ENCODE peak calls at places on chromosomes 5 and 9, in nine cellular contexts. One of them, this sample, is unnamed.

GRCh38 chr9:97923529-97924108 is 1.3 kb upstream of the TRMO start:
- DNase-seq in MM.1S: peak; percentile 84
- DNase-seq in NCI-H510A treated with DMSO at 0.1 percent for 48 hours: peak; percentile 92
- DNase-seq in GM04504: peak; percentile 56
- DNase-seq in activated naive CD8-positive, alpha-beta T cell treated with anti-CD3 and anti-CD28 coated beads for 36 hours: peak; percentile 59
- DNase-seq in mesothelial cell of epicardium: peak; percentile 63
- DNase-seq in OCI-M1: peak; percentile 93
- DNase-seq in MCF 10A: peak; percentile 83
- DNase-seq in Calu3: peak; percentile 59
- DNase-seq in this sample: peak; percentile 73

GRCh38 chr5:113187879-113188278 is 211.3 kb downstream of the DCP2 start:
- DNase-seq in MM.1S: no peak
- DNase-seq in NCI-H510A treated with DMSO at 0.1 percent for 48 hours: no peak
- DNase-seq in GM04504: no peak
- DNase-seq in activated naive CD8-positive, alpha-beta T cell treated with anti-CD3 and anti-CD28 coated beads for 36 hours: no peak
- DNase-seq in mesothelial cell of epicardium: no peak
- DNase-seq in OCI-M1: no peak
- DNase-seq in MCF 10A: no peak
- DNase-seq in Calu3: no peak
- DNase-seq in this sample: no peak

GRCh38 chr5:177474845-177475562 is 1.6 kb upstream of the DBN1 start:
- DNase-seq in MM.1S: no peak
- DNase-seq in NCI-H510A treated with DMSO at 0.1 percent for 48 hours: no peak
- DNase-seq in GM04504: no peak
- DNase-seq in activated naive CD8-positive, alpha-beta T cell treated with anti-CD3 and anti-CD28 coated beads for 36 hours: no peak
- DNase-seq in mesothelial cell of epicardium: no peak
- DNase-seq in OCI-M1: no peak
- DNase-seq in MCF 10A: no peak
- DNase-seq in Calu3: no peak
- DNase-seq in this sample: no peak

GRCh38 chr9:93267091-93267541 is 83.2 kb downstream of the WNK2 start:
- DNase-seq in MM.1S: no peak
- DNase-seq in NCI-H510A treated with DMSO at 0.1 percent for 48 hours: no peak
- DNase-seq in GM04504: no peak
- DNase-seq in activated naive CD8-positive, alpha-beta T cell treated with anti-CD3 and anti-CD28 coated beads for 36 hours: no peak
- DNase-seq in mesothelial cell of epicardium: no peak
- DNase-seq in OCI-M1: no peak
- DNase-seq in MCF 10A: no peak
- DNase-seq in Calu3: no peak
- DNase-seq in this sample: no peak

GRCh38 chr5:176693477-176693851 is 46.2 kb downstream of the TSPAN17 start:
- DNase-seq in MM.1S: no peak
- DNase-seq in NCI-H510A treated with DMSO at 0.1 percent for 48 hours: no peak
- DNase-seq in GM04504: no peak
- DNase-seq in activated naive CD8-positive, alpha-beta T cell treated with anti-CD3 and anti-CD28 coated beads for 36 hours: no peak
- DNase-seq in mesothelial cell of epicardium: no peak
- DNase-seq in OCI-M1: peak; percentile 68
- DNase-seq in MCF 10A: peak; percentile 34
- DNase-seq in Calu3: peak; percentile 43
- DNase-seq in this sample: no peak

GRCh38 chr5:52799358-52799982 is 11.8 kb downstream of the ITGA1 start:
- DNase-seq in MM.1S: peak; percentile 18
- DNase-seq in NCI-H510A treated with DMSO at 0.1 percent for 48 hours: no peak
- DNase-seq in GM04504: peak; percentile 76
- DNase-seq in activated naive CD8-positive, alpha-beta T cell treated with anti-CD3 and anti-CD28 coated beads for 36 hours: peak; percentile 17
- DNase-seq in mesothelial cell of epicardium: no peak
- DNase-seq in OCI-M1: no peak
- DNase-seq in MCF 10A: peak; percentile 49
- DNase-seq in Calu3: no peak
- DNase-seq in this sample: peak; percentile 50

GRCh38 chr5:132539716-132540115 is 3.6 kb downstream of the IL5 start:
- DNase-seq in MM.1S: no peak
- DNase-seq in NCI-H510A treated with DMSO at 0.1 percent for 48 hours: no peak
- DNase-seq in GM04504: no peak
- DNase-seq in activated naive CD8-positive, alpha-beta T cell treated with anti-CD3 and anti-CD28 coated beads for 36 hours: no peak
- DNase-seq in mesothelial cell of epicardium: no peak
- DNase-seq in OCI-M1: no peak
- DNase-seq in MCF 10A: no peak
- DNase-seq in Calu3: no peak
- DNase-seq in this sample: no peak

GRCh38 chr9:107039546-107039945 is 176.6 kb downstream of the ZNF462 start:
- DNase-seq in MM.1S: no peak
- DNase-seq in NCI-H510A treated with DMSO at 0.1 percent for 48 hours: peak; percentile 52
- DNase-seq in GM04504: peak; percentile 30
- DNase-seq in activated naive CD8-positive, alpha-beta T cell treated with anti-CD3 and anti-CD28 coated beads for 36 hours: no peak
- DNase-seq in mesothelial cell of epicardium: no peak
- DNase-seq in OCI-M1: no peak
- DNase-seq in MCF 10A: peak; percentile 47
- DNase-seq in Calu3: peak; percentile 28
- DNase-seq in this sample: peak; percentile 24

GRCh38 chr9:21873540-21874221 is 71.2 kb downstream of the MTAP start:
- DNase-seq in MM.1S: no peak
- DNase-seq in NCI-H510A treated with DMSO at 0.1 percent for 48 hours: no peak
- DNase-seq in GM04504: peak; percentile 8
- DNase-seq in activated naive CD8-positive, alpha-beta T cell treated with anti-CD3 and anti-CD28 coated beads for 36 hours: no peak
- DNase-seq in mesothelial cell of epicardium: no peak
- DNase-seq in OCI-M1: no peak
- DNase-seq in MCF 10A: no peak
- DNase-seq in Calu3: no peak
- DNase-seq in this sample: no peak

GRCh38 chr5:111389390-111390082 is 122.8 kb downstream of the STARD4 start:
- DNase-seq in MM.1S: no peak
- DNase-seq in NCI-H510A treated with DMSO at 0.1 percent for 48 hours: no peak
- DNase-seq in GM04504: peak; percentile 51
- DNase-seq in activated naive CD8-positive, alpha-beta T cell treated with anti-CD3 and anti-CD28 coated beads for 36 hours: no peak
- DNase-seq in mesothelial cell of epicardium: no peak
- DNase-seq in OCI-M1: no peak
- DNase-seq in MCF 10A: peak; percentile 20
- DNase-seq in Calu3: no peak
- DNase-seq in this sample: peak; percentile 54

GRCh38 chr5:88813805-88814584 is 69.0 kb downstream of the MEF2C start:
- DNase-seq in MM.1S: no peak
- DNase-seq in NCI-H510A treated with DMSO at 0.1 percent for 48 hours: no peak
- DNase-seq in GM04504: no peak
- DNase-seq in activated naive CD8-positive, alpha-beta T cell treated with anti-CD3 and anti-CD28 coated beads for 36 hours: no peak
- DNase-seq in mesothelial cell of epicardium: no peak
- DNase-seq in OCI-M1: no peak
- DNase-seq in MCF 10A: no peak
- DNase-seq in Calu3: no peak
- DNase-seq in this sample: no peak

GRCh38 chr9:110714314-110714713 is 45.7 kb downstream of the MUSK start:
- DNase-seq in MM.1S: no peak
- DNase-seq in NCI-H510A treated with DMSO at 0.1 percent for 48 hours: peak; percentile 93
- DNase-seq in GM04504: no peak
- DNase-seq in activated naive CD8-positive, alpha-beta T cell treated with anti-CD3 and anti-CD28 coated beads for 36 hours: no peak
- DNase-seq in mesothelial cell of epicardium: no peak
- DNase-seq in OCI-M1: no peak
- DNase-seq in MCF 10A: no peak
- DNase-seq in Calu3: no peak
- DNase-seq in this sample: no peak

GRCh38 chr9:23412458-23412857 is 413.6 kb downstream of the ELAVL2 start:
- DNase-seq in MM.1S: no peak
- DNase-seq in NCI-H510A treated with DMSO at 0.1 percent for 48 hours: no peak
- DNase-seq in GM04504: no peak
- DNase-seq in activated naive CD8-positive, alpha-beta T cell treated with anti-CD3 and anti-CD28 coated beads for 36 hours: no peak
- DNase-seq in mesothelial cell of epicardium: no peak
- DNase-seq in OCI-M1: no peak
- DNase-seq in MCF 10A: no peak
- DNase-seq in Calu3: no peak
- DNase-seq in this sample: no peak

GRCh38 chr5:99005506-99005905 is 76.7 kb upstream of the CHD1 start:
- DNase-seq in MM.1S: no peak
- DNase-seq in NCI-H510A treated with DMSO at 0.1 percent for 48 hours: no peak
- DNase-seq in GM04504: no peak
- DNase-seq in activated naive CD8-positive, alpha-beta T cell treated with anti-CD3 and anti-CD28 coated beads for 36 hours: no peak
- DNase-seq in mesothelial cell of epicardium: no peak
- DNase-seq in OCI-M1: no peak
- DNase-seq in MCF 10A: no peak
- DNase-seq in Calu3: no peak
- DNase-seq in this sample: no peak

GRCh38 chr5:56344594-56344993 is 111.5 kb upstream of the ANKRD55 start:
- DNase-seq in MM.1S: no peak
- DNase-seq in NCI-H510A treated with DMSO at 0.1 percent for 48 hours: no peak
- DNase-seq in GM04504: no peak
- DNase-seq in activated naive CD8-positive, alpha-beta T cell treated with anti-CD3 and anti-CD28 coated beads for 36 hours: no peak
- DNase-seq in mesothelial cell of epicardium: no peak
- DNase-seq in OCI-M1: no peak
- DNase-seq in MCF 10A: no peak
- DNase-seq in Calu3: no peak
- DNase-seq in this sample: no peak

This sample was measured in stromal cell of bone marrow.